ENCODE peak calls at places on chromosome 3, in ten cellular contexts. G is neural crest cell; Y is bronchial epithelial cell; E is BE2C; I is colonic mucosa; C is fibroblast of pulmonary artery; B is sigmoid colon; U is CD4-positive, alpha-beta T cell; K is GM13977; Q is mammary epithelial cell. W is an unnamed sample.

GRCh38 chr3:178634975-178635374 is 98.7 kb downstream of the KCNMB2 start:
- DNase-seq in G (no peak), Y (no peak), E (no peak), I (peak; percentile 21), C (no peak), B (no peak), U (no peak), K (no peak), Q (no peak), W (no peak)

GRCh38 chr3:71397046-71397445 is 186.5 kb downstream of the FOXP1 start:
- DNase-seq in G (peak; percentile 23), Y (peak; percentile 37), E (peak; percentile 32), I (peak; percentile 67), C (peak; percentile 54), B (no peak), U (no peak), K (no peak), Q (no peak), W (no peak)

GRCh38 chr3:151084893-151085226 is 604 bp upstream of the MED12L start:
- DNase-seq in G (no peak), Y (no peak), E (no peak), I (no peak), C (no peak), B (no peak), U (no peak), K (peak; percentile 31), Q (no peak), W (no peak)

GRCh38 chr3:8767667-8768363 is 1.6 kb downstream of the OXTR start:
- DNase-seq in G (no peak), Y (peak; percentile 79), E (no peak), I (peak; percentile 45), C (no peak), B (no peak), U (no peak), K (peak; percentile 87), Q (peak; percentile 71), W (no peak)

GRCh38 chr3:168977696-168978374 is 685.7 kb downstream of the MECOM start:
- DNase-seq in G (no peak), Y (peak; percentile 32), E (no peak), I (no peak), C (peak; percentile 63), B (no peak), U (no peak), K (no peak), Q (no peak), W (no peak)

GRCh38 chr3:69126999-69127398 is 4.6 kb upstream of the LMOD3 start:
- DNase-seq in G (no peak), Y (no peak), E (no peak), I (no peak), C (no peak), B (no peak), U (no peak), K (no peak), Q (no peak), W (no peak)

GRCh38 chr3:8886556-8886955 is 76.7 kb downstream of the RAD18 start:
- DNase-seq in G (no peak), Y (no peak), E (no peak), I (no peak), C (no peak), B (no peak), U (no peak), K (no peak), Q (peak; percentile 19), W (no peak)

GRCh38 chr3:141049681-141050080 is 1.5 kb upstream of the SPSB4 start:
- DNase-seq in G (no peak), Y (no peak), E (peak; percentile 71), I (no peak), C (no peak), B (no peak), U (no peak), K (no peak), Q (no peak), W (no peak)

GRCh38 chr3:38136272-38136806 is 588 bp downstream of the ACAA1 start:
- DNase-seq in G (no peak), Y (no peak), E (no peak), I (peak; percentile 53), C (peak; percentile 40), B (no peak), U (no peak), K (peak; percentile 43), Q (peak; percentile 26), W (no peak)

GRCh38 chr3:186760141-186760813 is 23.1 kb upstream of the EIF4A2 start:
- DNase-seq in G (no peak), Y (peak; percentile 99), E (no peak), I (no peak), C (no peak), B (no peak), U (no peak), K (no peak), Q (peak; percentile 91), W (no peak)

GRCh38 chr3:24521306-24522154 is 26.9 kb upstream of the THRB start:
- DNase-seq in G (peak; percentile 30), Y (peak; percentile 33), E (peak; percentile 9), I (peak; percentile 68), C (no peak), B (peak; percentile 80), U (no peak), K (no peak), Q (peak; percentile 48), W (peak; percentile 36)

GRCh38 chr3:39275963-39276593 is 3.8 kb downstream of the CX3CR1 start:
- DNase-seq in G (no peak), Y (no peak), E (no peak), I (no peak), C (no peak), B (no peak), U (no peak), K (no peak), Q (no peak), W (no peak)

DNA sequence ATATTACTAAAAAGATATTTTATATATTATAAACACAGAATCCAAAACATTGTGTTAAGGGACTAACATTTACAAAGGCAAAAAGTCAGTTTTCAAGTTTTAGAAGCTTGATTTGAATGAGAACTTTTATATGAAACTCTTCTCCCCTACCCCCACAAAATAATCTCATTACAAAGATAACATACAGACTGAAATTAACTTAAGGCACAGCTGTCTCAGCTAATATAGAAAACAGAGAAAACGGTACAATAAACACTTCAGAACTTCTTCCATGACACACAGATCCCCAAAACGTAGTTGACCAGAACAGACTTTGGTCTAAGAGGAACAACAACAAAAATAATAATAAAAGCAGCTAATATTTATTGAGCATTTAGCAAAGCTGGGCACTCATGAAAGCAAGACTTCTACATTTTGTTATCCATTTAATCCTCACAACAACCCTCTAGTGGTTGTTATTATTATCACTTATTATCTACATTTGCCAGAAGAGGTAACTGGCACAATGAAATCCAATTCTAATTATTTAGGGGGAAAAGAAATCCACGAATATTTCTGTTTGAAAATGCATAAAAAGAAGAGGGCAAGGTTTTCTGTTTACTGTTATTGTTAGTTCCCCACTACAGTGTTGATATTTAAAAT is 68.1 kb downstream of the PFN2 start:
- DNase-seq in G (no peak), Y (peak; percentile 18), E (no peak), I (no peak), C (peak; percentile 24), B (no peak), U (no peak), K (no peak), Q (peak; percentile 1), W (no peak)
- TF ChIP-seq CTCF in G (peak; percentile 46), Y (peak; percentile 7), E (peak; percentile 37), I (no peak), C (peak; percentile 36), B (no peak), U (peak; percentile 20), K (no peak), Q (peak; percentile 37), W (peak; percentile 36)

DNA sequence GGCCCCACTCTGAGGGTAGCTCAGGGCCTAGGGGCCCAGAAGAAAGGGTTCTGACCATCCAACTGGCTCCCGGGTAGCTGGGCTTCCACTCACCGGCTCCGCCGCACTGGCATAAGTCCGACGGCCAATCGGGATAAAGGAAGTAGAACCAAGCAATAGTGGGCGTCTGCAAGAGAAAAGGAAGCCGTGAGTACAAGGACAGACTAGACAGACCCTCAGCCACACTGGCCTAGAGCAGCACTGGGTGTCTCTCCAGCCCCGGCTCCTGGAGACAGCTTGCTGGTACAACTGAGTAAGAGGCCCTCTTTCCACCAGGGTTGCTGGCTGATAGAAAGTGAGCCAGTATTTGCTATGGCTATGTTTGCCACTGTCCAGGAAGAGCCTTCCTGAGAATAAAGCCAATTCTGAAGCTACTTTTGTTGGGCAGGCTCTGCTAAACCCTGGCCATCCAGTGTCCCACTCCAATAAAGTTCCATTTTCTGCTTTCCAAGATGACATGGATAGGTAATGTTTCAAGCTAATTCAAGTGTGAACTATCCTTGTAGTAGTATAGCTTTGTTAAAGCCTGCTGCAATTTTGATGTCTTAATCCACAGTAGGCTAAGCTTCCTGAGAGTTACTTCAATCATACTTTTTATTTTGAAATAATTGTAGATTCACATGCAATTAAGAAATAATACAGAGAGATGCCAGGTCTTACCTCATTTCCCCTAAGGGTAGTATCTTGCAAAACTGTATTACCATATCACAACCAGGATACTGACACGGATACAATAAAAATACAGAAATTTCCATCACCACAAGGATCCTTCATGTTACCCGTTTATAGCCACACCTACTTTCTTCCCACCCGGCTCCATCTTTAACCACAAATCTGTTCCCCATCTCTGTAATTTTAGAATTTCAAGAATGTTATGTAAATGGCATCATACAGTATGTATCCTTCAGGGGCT is 22.1 kb downstream of the BDH1 start:
- DNase-seq in G (no peak), Y (peak; percentile 79), E (no peak), I (no peak), C (peak; percentile 51), B (no peak), U (no peak), K (no peak), Q (peak; percentile 69), W (no peak)
- TF ChIP-seq CTCF in G (no peak), Y (no peak), E (no peak), I (no peak), C (no peak), B (no peak), U (no peak), K (no peak), Q (no peak), W (no peak)

GRCh38 chr3:66138336-66139234 is 82.2 kb upstream of the SLC25A26 start:
- DNase-seq in G (peak; percentile 42), Y (peak; percentile 60), E (peak; percentile 74), I (peak; percentile 53), C (peak; percentile 80), B (peak; percentile 69), U (no peak), K (peak; percentile 39), Q (peak; percentile 49), W (no peak)
- TF ChIP-seq CTCF in G (peak; percentile 87), Y (peak; percentile 79), E (peak; percentile 92), I (peak; percentile 56), C (peak; percentile 91), B (peak; percentile 75), U (peak; percentile 29), K (peak; percentile 68), Q (peak; percentile 89), W (peak; percentile 53)

GRCh38 chr3:50297896-50298725 is 1.1 kb downstream of the HYAL3 start:
- DNase-seq in G (no peak), Y (no peak), E (no peak), I (peak; percentile 37), C (no peak), B (peak; percentile 71), U (no peak), K (no peak), Q (no peak), W (no peak)
- TF ChIP-seq CTCF in G (peak; percentile 37), Y (peak; percentile 29), E (no peak), I (no peak), C (peak; percentile 26), B (no peak), U (no peak), K (no peak), Q (peak; percentile 30), W (no peak)